ENCODE peak calls at places on chromosomes 11 and 22, in six cellular contexts. U is right lobe of liver, R is HCT116, H is endothelial cell of umbilical vein, M is body of pancreas, T is IMR-90. O is an unnamed sample.
A peak's percentile ranks its signal among the peaks of the same experiment; 100 is the strongest.

GRCh38 chr11:396511-396947 is 2.5 kb downstream of the PKP3 start:
- DNase-seq in T (no peak), H (peak; percentile 40), R (no peak), M (no peak), U (no peak), O (no peak)

GRCh38 chr11:64853709-64854108 is 9.3 kb upstream of the CDC42BPG start:
- DNase-seq in H (no peak), T (no peak), M (no peak), R (no peak), U (no peak), O (no peak)

GRCh38 chr11:1777737-1778136 is 14.0 kb upstream of the CTSD start:
- DNase-seq in R (no peak), T (no peak), H (no peak), M (no peak), U (peak; percentile 28), O (no peak)

GRCh38 chr11:73969991-73970800 is 12.4 kb downstream of the UCP2 start:
- DNase-seq in M (no peak), H (no peak), R (no peak), T (no peak), U (no peak), O (no peak)

GRCh38 chr11:64247729-64248531 is 1.2 kb upstream of the PPP1R14B start:
- DNase-seq in U (no peak), T (no peak), R (no peak), H (no peak), M (no peak), O (no peak)

GRCh38 chr11:68160100-68160695 is 39.0 kb upstream of the CHKA start:
- DNase-seq in M (no peak), H (no peak), U (no peak), R (no peak), T (no peak), O (no peak)

GRCh38 chr22:25420925-25421904 is 143.3 kb upstream of the GRK3 start:
- DNase-seq in H (no peak), T (no peak), R (no peak), U (no peak), M (no peak), O (no peak)

GRCh38 chr11:404551-405264 is 10.1 kb downstream of the SIGIRR start:
- DNase-seq in H (no peak), R (no peak), T (no peak), U (no peak), M (no peak), O (no peak)

GRCh38 chr11:8813658-8814057 is 97.3 kb upstream of the AKIP1 start:
- DNase-seq in R (peak; percentile 73), U (peak; percentile 59), H (peak; percentile 81), T (peak; percentile 89), M (peak; percentile 75), O (peak; percentile 48)

GRCh38 chr11:30196400-30197206 is 34.2 kb upstream of the FSHB start:
- DNase-seq in T (peak; percentile 37), U (peak; percentile 58), H (peak; percentile 54), M (peak; percentile 72), R (peak; percentile 32), O (no peak)

GRCh38 chr22:46278656-46279645 is 11.1 kb downstream of the TTC38 start:
- DNase-seq in M (no peak), H (no peak), T (no peak), R (no peak), U (no peak), O (no peak)

GRCh38 chr11:85096939-85097338 is 530.2 kb downstream of the DLG2 start:
- DNase-seq in M (no peak), H (no peak), U (no peak), T (no peak), R (no peak), O (no peak)

GRCh38 chr11:28417601-28418323 is 309.6 kb downstream of the METTL15 start:
- DNase-seq in H (peak; percentile 56), U (no peak), R (no peak), M (no peak), T (peak; percentile 17), O (no peak)

GRCh38 chr11:86524603-86525352 is 147.6 kb downstream of the ME3 start:
- DNase-seq in H (peak; percentile 91), T (peak; percentile 73), U (no peak), M (no peak), R (peak; percentile 26), O (no peak)

GRCh38 chr11:63916837-63917684 is at the start of gene RCOR2:
- DNase-seq in T (peak; percentile 80), H (peak; percentile 52), U (peak; percentile 59), R (no peak), M (peak; percentile 66), O (peak; percentile 67)

GRCh38 chr11:133041928-133042890 is 490.1 kb downstream of the OPCML start:
- DNase-seq in H (no peak), U (no peak), R (no peak), M (no peak), T (no peak), O (no peak)

GRCh38 chr22:45893516-45893915 is 83.4 kb downstream of the WNT7B start:
- DNase-seq in M (no peak), T (peak; percentile 72), R (no peak), U (no peak), H (no peak), O (no peak)

GRCh38 chr11:8342821-8343681 is 79.4 kb upstream of the LMO1 start:
- DNase-seq in U (no peak), H (no peak), M (no peak), R (no peak), T (no peak), O (no peak)

GRCh38 chr11:111185259-111185658 is 60.3 kb upstream of the POU2AF2 start:
- DNase-seq in M (no peak), U (no peak), T (peak; percentile 71), R (no peak), H (no peak), O (no peak)

GRCh38 chr22:39458443-39459083 is 1.8 kb downstream of the MGAT3 start:
- DNase-seq in R (no peak), H (no peak), U (no peak), M (no peak), T (no peak), O (no peak)

GRCh38 chr22:39462443-39463147 is 5.8 kb downstream of the MGAT3 start:
- DNase-seq in M (no peak), U (peak; percentile 56), H (no peak), T (no peak), R (no peak), O (no peak)

GRCh38 chr22:39457047-39457545 is 284 bp downstream of the MGAT3 start:
- DNase-seq in T (no peak), R (no peak), M (no peak), U (no peak), H (no peak), O (no peak)

GRCh38 chr22:39457546-39458442 is 982 bp downstream of the MGAT3 start:
- DNase-seq in U (no peak), T (no peak), R (no peak), M (no peak), H (no peak), O (no peak)

GRCh38 chr22:39459681-39460080 is 2.9 kb downstream of the MGAT3 start:
- DNase-seq in U (no peak), H (no peak), M (no peak), R (no peak), T (no peak), O (no peak)
- H3K27ac ChIP-seq in U (no peak overlapping the region), H (no peak overlapping the region), M (no peak overlapping the region), R (no peak overlapping the region), T (no peak overlapping the region), O (no peak overlapping the region)

GRCh38 chr22:23856721-23857605 is 712 bp upstream of the SLC2A11 start:
- DNase-seq in H (peak; percentile 31), T (peak; percentile 46), U (peak; percentile 47), R (no peak), M (no peak), O (no peak)

GRCh38 chr22:23862103-23862502 is 4.4 kb downstream of the SLC2A11 start:
- DNase-seq in H (peak; percentile 50), R (peak; percentile 32), M (peak; percentile 38), T (peak; percentile 52), U (no peak), O (no peak)

GRCh38 chr22:23858484-23858815 is 775 bp downstream of the SLC2A11 start:
- DNase-seq in H (no peak), T (no peak), U (no peak), M (no peak), R (no peak), O (no peak)

GRCh38 chr22:23859201-23859600 is 1.5 kb downstream of the SLC2A11 start:
- DNase-seq in T (no peak), U (no peak), M (no peak), H (no peak), R (no peak), O (no peak)

GRCh38 chr22:23857606-23858483 is at the start of gene SLC2A11:
- DNase-seq in U (peak; percentile 98), R (peak; percentile 92), T (peak; percentile 97), M (peak; percentile 96), H (peak; percentile 98), O (peak; percentile 94)
- TF ChIP-seq POLR2A in U (peak; percentile 78), R (peak; percentile 97), T (no peak), M (peak; percentile 91), H (peak; percentile 76), O (peak; percentile 70)

DNA sequence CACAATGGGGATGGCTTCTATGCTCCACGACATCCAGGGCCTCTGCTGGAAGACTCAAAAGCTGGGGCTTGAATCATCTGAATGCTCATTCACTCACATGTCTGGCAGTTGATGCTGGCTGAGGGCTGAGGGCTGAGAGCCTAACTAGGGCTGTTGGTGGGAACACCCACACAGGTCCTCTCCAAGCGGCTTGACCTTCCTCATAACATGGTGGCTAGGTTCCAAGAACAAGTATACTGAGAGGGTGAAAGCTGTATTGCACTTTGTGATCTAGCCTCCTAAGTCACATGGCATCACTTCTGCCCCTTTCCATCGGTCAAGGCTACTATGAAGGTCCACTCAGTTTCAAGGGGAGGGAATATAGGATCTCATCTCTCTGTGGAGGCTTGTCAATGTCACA is 7.5 kb downstream of the TMEM151A start:
- DNase-seq in U (no peak), T (no peak), H (no peak), R (no peak), M (no peak), O (no peak)
- H3K4me3 ChIP-seq in U (no peak overlapping the region), T (no peak overlapping the region), H (no peak overlapping the region), R (no peak overlapping the region), M (no peak overlapping the region), O (no peak overlapping the region)

GRCh38 chr11:128494418-128495332 is 92.7 kb downstream of the ETS1 start:
- DNase-seq in U (no peak), M (no peak), R (no peak), H (no peak), T (no peak), O (no peak)

GRCh38 chr11:128496249-128496648 is 91.1 kb downstream of the ETS1 start:
- DNase-seq in H (no peak), U (no peak), R (no peak), T (no peak), M (no peak), O (no peak)

GRCh38 chr11:128497057-128497957 is 90.1 kb downstream of the ETS1 start:
- DNase-seq in T (peak; percentile 99), H (peak; percentile 96), M (peak; percentile 43), R (peak; percentile 83), U (no peak), O (peak; percentile 44)

GRCh38 chr11:128498846-128499245 is 88.5 kb downstream of the ETS1 start:
- DNase-seq in U (no peak), R (no peak), H (no peak), T (peak; percentile 67), M (no peak), O (no peak)

DNA sequence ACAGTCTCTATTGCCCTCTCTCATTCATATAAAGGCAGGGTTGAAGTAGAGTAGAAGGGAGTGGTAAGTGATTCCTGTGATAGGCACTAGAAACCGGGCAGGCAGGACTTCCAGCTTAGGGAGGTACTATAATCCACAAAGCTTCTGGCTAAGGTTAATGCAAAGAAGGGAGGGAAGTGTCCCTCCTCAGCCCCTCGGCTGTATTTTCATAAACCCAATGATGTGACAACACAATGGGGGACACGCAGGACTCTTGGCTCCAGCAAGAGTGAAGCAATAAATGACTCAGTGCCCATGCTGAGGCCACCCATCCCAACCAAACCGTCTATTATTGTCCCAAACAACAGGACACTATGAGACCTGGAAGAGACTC is 90.7 kb downstream of the ETS1 start:
- DNase-seq in H (no peak), U (no peak), M (no peak), R (no peak), T (no peak), O (peak; percentile 82)
- H3K27ac ChIP-seq in H (peak overlapping the region; percentile 94), U (peak overlapping the region; percentile 64), M (peak overlapping the region; percentile 68), R (peak overlapping the region; percentile 67), T (peak overlapping the region; percentile 79), O (peak overlapping the region; percentile 84)